ENCODE peak calls at places on chromosome 19, in five cellular contexts. V, Y, Q, Z and M are unnamed samples.

GRCh38 chr19:15397236-15397635 is 17.6 kb upstream of the AKAP8 start:
- DNase-seq in V (no peak), Z (no peak), Y (no peak), Q (no peak), M (no peak)

GRCh38 chr19:44675516-44675915 is 4.2 kb downstream of the CEACAM19 start:
- DNase-seq in Z (no peak), V (no peak), Q (no peak), Y (no peak), M (no peak)

GRCh38 chr19:14361824-14362223 is 19.4 kb upstream of the ADGRE5 start:
- DNase-seq in Y (no peak), Q (no peak), Z (no peak), V (no peak), M (no peak)

GRCh38 chr19:13748169-13748884 is 16.0 kb upstream of the MRI1 start:
- DNase-seq in Z (no peak), V (peak), Q (peak), Y (no peak), M (no peak)

GRCh38 chr19:572140-572890 is at the start of gene BSG:
- DNase-seq in Y (peak), V (peak), Z (peak), Q (peak), M (peak)

GRCh38 chr19:17755977-17756670 is 4.8 kb downstream of the FCHO1 start:
- DNase-seq in Q (peak), V (no peak), Y (no peak), Z (no peak), M (peak)

GRCh38 chr19:21148681-21149080 is 6.8 kb downstream of the ZNF431 start:
- DNase-seq in Z (no peak), Y (no peak), Q (no peak), V (no peak), M (no peak)

GRCh38 chr19:33390120-33390907 is 16.8 kb downstream of the CEBPG start:
- DNase-seq in Y (no peak), V (no peak), Q (no peak), Z (no peak), M (no peak)

GRCh38 chr19:43872547-43873336 is 45.6 kb downstream of the ZNF283 start:
- DNase-seq in Z (no peak), Q (no peak), Y (no peak), V (no peak), M (no peak)

GRCh38 chr19:33403221-33403972 is 29.9 kb downstream of the CEBPG start:
- DNase-seq in Z (no peak), V (no peak), Q (peak), Y (no peak), M (no peak)

GRCh38 chr19:19627716-19628498 is at the start of gene LPAR2:
- DNase-seq in V (no peak), Q (peak), Z (peak), Y (peak), M (peak)

GRCh38 chr19:36771275-36772231 is 1.1 kb downstream of the ZNF850 start:
- DNase-seq in Q (peak), Y (peak), Z (no peak), V (peak), M (peak)

GRCh38 chr19:51473009-51473707 is 5.2 kb upstream of the CEACAM18 start:
- DNase-seq in Y (peak), Z (peak), Q (peak), V (peak), M (peak)

GRCh38 chr19:47324502-47324901 is 7.5 kb upstream of the C5AR2 start:
- DNase-seq in Y (no peak), Z (no peak), Q (no peak), V (no peak), M (no peak)

GRCh38 chr19:40813182-40813581 is 14.2 kb downstream of the EGLN2 start:
- DNase-seq in Z (no peak), Q (no peak), Y (no peak), V (no peak), M (no peak)

GRCh38 chr19:53903055-53903680 is 5.9 kb upstream of the CACNG7 start:
- DNase-seq in Z (no peak), Q (peak), Y (peak), V (peak), M (peak)

GRCh38 chr19:51524661-51525264 is 6.7 kb downstream of the SIGLEC6 start:
- DNase-seq in Y (no peak), V (no peak), Q (no peak), Z (no peak), M (no peak)